ENCODE peak calls at places on chromosomes 6 and 20, in four cellular contexts. I, L, N and O are unnamed samples.

GRCh38 chr6:10655508-10656055 is 38.8 kb downstream of the C6orf52 start:
- DNase-seq in L (no peak), N (no peak), I (no peak), O (peak; percentile 40)

GRCh38 chr6:84773431-84774173 is 9.2 kb upstream of the TBX18 start:
- DNase-seq in L (no peak), I (peak; percentile 71), N (no peak), O (no peak)

GRCh38 chr20:8646026-8646425 is 422.9 kb upstream of the PLCB4 start:
- DNase-seq in I (no peak), L (peak; percentile 74), N (no peak), O (no peak)

GRCh38 chr20:33915726-33916331 is 77.9 kb upstream of the RALY start:
- DNase-seq in L (no peak), N (peak; percentile 38), I (no peak), O (peak; percentile 55)

GRCh38 chr20:63740070-63740500 is 509 bp downstream of the SLC2A4RG start:
- DNase-seq in I (peak; percentile 31), N (no peak), L (peak; percentile 22), O (peak; percentile 60)

GRCh38 chr6:47446974-47447373 is 30.6 kb upstream of the CD2AP start:
- DNase-seq in L (no peak), I (no peak), N (no peak), O (no peak)

GRCh38 chr6:34709386-34709785 is 12.8 kb upstream of the ILRUN start:
- DNase-seq in I (peak; percentile 62), N (peak; percentile 39), L (peak; percentile 90), O (no peak)

GRCh38 chr20:49228676-49229075 is 9.5 kb downstream of the DDX27 start:
- DNase-seq in I (no peak), N (no peak), L (no peak), O (no peak)

GRCh38 chr6:152368761-152369624 is 268.2 kb downstream of the SYNE1 start:
- DNase-seq in I (peak; percentile 56), L (peak; percentile 56), N (no peak), O (no peak)

GRCh38 chr20:14992071-14992654 is 654.8 kb upstream of the FLRT3 start:
- DNase-seq in I (peak; percentile 80), L (peak; percentile 45), N (no peak), O (no peak)

GRCh38 chr20:24628985-24629384 is 159.6 kb downstream of the SYNDIG1 start:
- DNase-seq in I (no peak), N (no peak), L (no peak), O (no peak)

GRCh38 chr6:125301435-125302391 is at the start of gene HDDC2:
- DNase-seq in L (peak; percentile 61), N (peak; percentile 76), I (peak; percentile 68), O (peak; percentile 81)

GRCh38 chr6:130927305-130927704 is 100.1 kb downstream of the SMLR1 start:
- DNase-seq in L (no peak), N (no peak), I (no peak), O (no peak)

GRCh38 chr6:43054206-43054943 is 724 bp upstream of the CUL7 start:
- DNase-seq in L (no peak), I (no peak), N (no peak), O (no peak)

GRCh38 chr6:37005061-37005810 is at the start of gene FGD2:
- DNase-seq in L (no peak), I (no peak), N (no peak), O (peak; percentile 89)

GRCh38 chr20:50144362-50144761 is 9.2 kb downstream of the PEDS1 start:
- DNase-seq in L (peak; percentile 99), I (peak; percentile 98), N (peak; percentile 60), O (no peak)

GRCh38 chr6:153123801-153124200 is 7.3 kb downstream of the RGS17 start:
- DNase-seq in L (no peak), N (no peak), I (no peak), O (no peak)

GRCh38 chr6:26224940-26225847 is 138.0 kb downstream of the HFE start:
- DNase-seq in L (peak; percentile 90), I (peak; percentile 97), N (no peak), O (peak; percentile 36)

GRCh38 chr6:40369891-40370290 is 217.3 kb downstream of the LRFN2 start:
- DNase-seq in L (no peak), N (no peak), I (no peak), O (no peak)

GRCh38 chr6:26432622-26433021 is 7.7 kb upstream of the BTN3A3 start:
- DNase-seq in N (no peak), L (peak; percentile 81), I (peak; percentile 89), O (no peak)

GRCh38 chr20:20706285-20706684 is 6.2 kb downstream of the RALGAPA2 start:
- DNase-seq in I (no peak), L (no peak), N (no peak), O (no peak)

GRCh38 chr6:150766201-150766997 is 99.1 kb upstream of the MTHFD1L start:
- DNase-seq in I (peak; percentile 61), N (no peak), L (peak; percentile 42), O (no peak)

GRCh38 chr6:88179692-88180091 is 13.5 kb upstream of the CNR1 start:
- DNase-seq in N (no peak), L (no peak), I (no peak), O (peak; percentile 77)

GRCh38 chr6:170423814-170424633 is 117.5 kb downstream of the FAM120B start:
- DNase-seq in I (no peak), N (no peak), L (no peak), O (no peak)

GRCh38 chr20:63578224-63579016 is 4.4 kb upstream of the HELZ2 start:
- DNase-seq in N (no peak), I (no peak), L (no peak), O (no peak)

GRCh38 chr20:40467014-40467413 is 222.0 kb downstream of the MAFB start:
- DNase-seq in L (no peak), I (no peak), N (no peak), O (no peak)

GRCh38 chr6:6699741-6700367 is 111.3 kb downstream of the LY86 start:
- DNase-seq in L (peak; percentile 98), I (peak; percentile 95), N (peak; percentile 84), O (no peak)

GRCh38 chr6:50305660-50306059 is 255.9 kb upstream of the DEFB112 start:
- DNase-seq in I (no peak), L (no peak), N (no peak), O (no peak)

GRCh38 chr20:43746344-43747137 is 19.7 kb upstream of the GTSF1L start:
- DNase-seq in N (no peak), I (no peak), L (peak; percentile 44), O (no peak)

GRCh38 chr6:16136086-16136485 is 7.2 kb downstream of the MYLIP start:
- DNase-seq in I (no peak), N (no peak), L (no peak), O (no peak)

GRCh38 chr20:6122873-6123649 is at the start of gene FERMT1:
- DNase-seq in N (peak; percentile 56), I (peak; percentile 54), L (peak; percentile 66), O (peak; percentile 54)
- TF ChIP-seq CTCF in N (no peak), I (no peak), L (peak; percentile 41), O (no peak)

DNA sequence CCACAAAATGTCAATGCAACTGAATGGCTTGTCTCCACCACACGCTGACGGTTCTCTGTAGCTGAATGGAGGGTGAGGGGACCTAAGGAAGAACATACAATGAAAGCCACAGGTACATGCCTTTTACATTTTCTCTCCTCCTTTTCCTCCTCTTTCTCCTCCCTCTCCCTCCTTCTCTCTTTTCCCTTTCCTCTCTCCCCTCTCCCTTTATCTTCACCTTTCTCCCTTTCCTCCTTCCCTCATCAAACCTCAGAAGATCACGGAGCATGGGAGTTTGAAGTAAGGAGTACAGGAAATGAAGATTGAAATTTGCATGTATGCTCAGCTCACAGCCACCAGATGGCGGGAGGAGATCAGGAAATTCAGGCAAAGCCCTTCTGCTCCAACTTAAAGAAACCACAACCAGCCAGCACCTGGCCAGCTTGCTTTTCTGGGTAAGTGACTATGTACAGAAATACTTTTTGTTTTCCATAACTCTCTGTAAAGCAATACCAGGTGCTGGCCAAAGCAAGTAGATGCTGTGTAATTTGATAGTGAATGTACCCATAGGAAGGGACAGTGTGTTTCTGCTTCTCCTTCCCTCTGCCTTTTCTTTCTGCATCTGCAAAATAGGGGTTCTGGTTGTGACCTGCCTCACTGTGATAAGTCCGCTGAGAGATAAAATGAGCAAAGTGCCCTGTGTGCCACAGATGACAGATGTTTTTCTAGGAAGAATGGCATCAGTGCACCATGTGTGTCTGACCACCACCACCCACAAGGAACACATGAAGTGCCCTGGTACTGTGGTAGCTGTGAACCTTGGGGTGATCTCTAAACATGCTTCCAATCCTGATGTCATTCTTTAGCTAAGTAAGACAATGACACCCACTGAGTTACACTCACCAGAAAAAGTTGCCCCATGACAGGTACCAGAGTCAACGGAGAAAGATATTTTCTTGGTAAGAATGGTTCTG is 18.6 kb upstream of the FOXO3 start:
- DNase-seq in L (peak; percentile 91), I (peak; percentile 93), N (peak; percentile 67), O (peak; percentile 84)
- H3K4me3 ChIP-seq in L (no peak overlapping the region), I (no peak overlapping the region), N (no peak overlapping the region), O (no peak overlapping the region)

GRCh38 chr6:41779336-41779735 is 364 bp downstream of the FRS3 start:
- DNase-seq in I (no peak), N (no peak), L (no peak), O (no peak)
- TF ChIP-seq CTCF in I (no peak), N (no peak), L (no peak), O (no peak)

DNA sequence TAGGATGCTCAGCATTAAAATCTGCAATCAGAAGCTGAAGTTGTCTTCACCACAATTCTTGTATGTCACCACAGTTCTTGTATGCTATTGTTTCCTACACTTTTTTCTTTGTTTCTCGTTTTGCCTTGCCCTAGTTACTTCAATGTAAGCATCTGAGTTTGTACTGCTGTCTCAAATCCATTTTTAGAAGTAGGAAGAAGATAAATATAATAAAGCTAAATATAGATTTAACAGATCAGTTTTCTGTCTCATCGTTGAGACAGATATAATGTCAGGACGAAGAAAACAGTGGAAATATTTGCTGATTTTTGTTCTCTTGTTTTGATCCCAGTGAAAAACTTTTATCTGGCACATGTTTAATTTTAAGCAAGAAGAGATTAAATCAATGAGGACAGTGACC is 318.0 kb downstream of the QKI start:
- DNase-seq in L (no peak), N (no peak), I (no peak), O (no peak)
- H3K4me3 ChIP-seq in L (no peak overlapping the region), N (no peak overlapping the region), I (no peak overlapping the region), O (no peak overlapping the region)